ENCODE peak calls at places on chromosome 11, in four cellular contexts. T is kidney epithelial cell; D is GM12865; W is stimulated activated CD8-positive, alpha-beta memory T cell treated with anti-CD3 and anti-CD28 coated beads, Interleukin-15, amount 100 ng/mL, for 1 hour. N is an unnamed sample.

GRCh38 chr11:33454264-33454663 is 197.1 kb downstream of the HIPK3 start:
- DNase-seq in D (no peak), W (no peak), T (no peak), N (no peak)

GRCh38 chr11:70212227-70212811 is 9.2 kb downstream of the FADD start:
- DNase-seq in W (no peak), T (no peak), D (no peak), N (no peak)

GRCh38 chr11:41031571-41032060 is 427.8 kb downstream of the LRRC4C start:
- DNase-seq in W (no peak), D (no peak), T (no peak), N (peak)

GRCh38 chr11:72631806-72632731 is 42.2 kb downstream of the PDE2A start:
- DNase-seq in W (no peak), T (no peak), D (no peak), N (peak)

GRCh38 chr11:111562692-111563389 is 22.3 kb downstream of the LAYN start:
- DNase-seq in W (no peak), T (no peak), D (no peak), N (no peak)

GRCh38 chr11:28730336-28730735 is 622.1 kb downstream of the METTL15 start:
- DNase-seq in T (no peak), W (no peak), D (no peak), N (no peak)

GRCh38 chr11:74701351-74701750 is 29.9 kb downstream of the CHRDL2 start:
- DNase-seq in D (peak), T (no peak), W (no peak), N (no peak)

GRCh38 chr11:125942771-125943428 is 2.9 kb upstream of the VSIG10L2 start:
- DNase-seq in W (no peak), D (no peak), T (no peak), N (no peak)

GRCh38 chr11:134779179-134779578 is 367.1 kb upstream of the B3GAT1 start:
- DNase-seq in T (no peak), W (no peak), D (no peak), N (no peak)

GRCh38 chr11:4041731-4042391 is 52.7 kb upstream of the RRM1 start:
- DNase-seq in W (no peak), T (no peak), D (no peak), N (no peak)

GRCh38 chr11:46380340-46381045 is 976 bp upstream of the MDK start:
- DNase-seq in D (peak), T (no peak), W (no peak), N (no peak)

GRCh38 chr11:68659158-68659921 is 25.0 kb upstream of the GAL start:
- DNase-seq in W (no peak), T (peak), D (no peak), N (peak)

GRCh38 chr11:86062719-86063118 is 6.2 kb downstream of the PICALM start:
- DNase-seq in D (peak), T (no peak), W (no peak), N (no peak)

GRCh38 chr11:443542-444199 is 1.9 kb upstream of the ANO9 start:
- DNase-seq in D (no peak), W (no peak), T (no peak), N (no peak)

GRCh38 chr11:17593466-17594245 is 46.6 kb downstream of the OTOG start:
- DNase-seq in W (no peak), T (no peak), D (no peak), N (no peak)

GRCh38 chr11:93740802-93741093 is 547 bp downstream of the TAF1D start:
- DNase-seq in W (peak), T (no peak), D (peak), N (peak)

GRCh38 chr11:12201016-12201985 is 90.9 kb downstream of the MICAL2 start:
- DNase-seq in D (no peak), T (peak), W (no peak), N (no peak)

GRCh38 chr11:60389279-60389910 is 6.9 kb upstream of the MS4A14 start:
- DNase-seq in W (no peak), T (no peak), D (peak), N (no peak)

GRCh38 chr11:720017-720641 is 14.1 kb downstream of the EPS8L2 start:
- DNase-seq in T (no peak), D (no peak), W (no peak), N (no peak)

GRCh38 chr11:11969380-11970215 is 38.8 kb downstream of the DKK3 start:
- DNase-seq in D (no peak), W (no peak), T (no peak), N (no peak)

GRCh38 chr11:125535585-125535984 is 33.7 kb upstream of the EI24 start:
- DNase-seq in T (no peak), W (no peak), D (no peak), N (no peak)

GRCh38 chr11:57484141-57484710 is 23.9 kb downstream of the RTN4RL2 start:
- DNase-seq in T (no peak), W (no peak), D (peak), N (no peak)

GRCh38 chr11:134226806-134227325 is 2.4 kb downstream of the VPS26B start:
- DNase-seq in W (no peak), D (no peak), T (no peak), N (no peak)

GRCh38 chr11:69941546-69942332 is 122.5 kb upstream of the FGF3 start:
- DNase-seq in W (no peak), D (no peak), T (no peak), N (no peak)

GRCh38 chr11:107928046-107928766 is at the start of gene RAB39A:
- DNase-seq in W (peak), T (peak), D (peak), N (peak)

GRCh38 chr11:128608732-128609131 is 21.4 kb upstream of the ETS1 start:
- DNase-seq in W (no peak), T (no peak), D (no peak), N (no peak)

GRCh38 chr11:121134758-121135312 is 33.8 kb downstream of the TECTA start:
- DNase-seq in W (no peak), D (no peak), T (no peak), N (peak)

GRCh38 chr11:112884012-112884767 is 77.0 kb upstream of the NCAM1 start:
- DNase-seq in W (no peak), D (no peak), T (no peak), N (peak)

GRCh38 chr11:124934862-124935547 is 842 bp downstream of the HEPACAM start:
- DNase-seq in D (no peak), T (peak), W (no peak), N (no peak)

GRCh38 chr11:47067401-47067800 is 109.3 kb downstream of the ARFGAP2 start:
- DNase-seq in T (no peak), D (no peak), W (no peak), N (no peak)